ENCODE peak calls at places on chromosomes 1 and 21, in six cellular contexts. M is H54; G is AG04450; D is activated gamma-delta T cell treated with Interleukin-2 at 50 U/mL for 16 hours; N is neural crest cell; V is activated naive CD4-positive, alpha-beta T cell treated with anti-CD3 and anti-CD28 coated beads, Interleukin-2, amount 50 U/mL, for 16 hours. J is an unnamed sample.

GRCh38 chr1:98981917-98982513 is 22.6 kb downstream of the PLPPR5 start:
- DNase-seq in V (no peak), N (no peak), M (no peak), D (no peak), G (no peak), J (no peak)

GRCh38 chr1:119686661-119687060 is 25.1 kb upstream of the PHGDH start:
- DNase-seq in G (no peak), D (no peak), N (no peak), M (no peak), V (no peak), J (no peak)

GRCh38 chr21:20266369-20266710 is 731.9 kb upstream of the NCAM2 start:
- DNase-seq in M (no peak), G (no peak), N (no peak), D (no peak), V (no peak), J (no peak)

GRCh38 chr1:43247256-43247921 is 22.4 kb upstream of the TMEM125 start:
- DNase-seq in D (no peak), N (no peak), M (no peak), G (no peak), V (no peak), J (no peak)

GRCh38 chr1:25874209-25874608 is 1.3 kb downstream of the PAQR7 start:
- DNase-seq in M (no peak), G (no peak), N (no peak), D (no peak), V (no peak), J (no peak)

GRCh38 chr1:40704817-40705733 is 13.6 kb downstream of the NFYC start:
- DNase-seq in V (no peak), N (no peak), M (no peak), G (no peak), D (no peak), J (no peak)

GRCh38 chr1:218460367-218460766 is 115.2 kb downstream of the TGFB2 start:
- DNase-seq in M (no peak), N (no peak), V (no peak), D (no peak), G (no peak), J (peak)

GRCh38 chr21:42665484-42665883 is 12.1 kb downstream of the PDE9A start:
- DNase-seq in G (no peak), N (no peak), D (no peak), V (no peak), M (no peak), J (no peak)

GRCh38 chr1:7373936-7374760 is 396.9 kb upstream of the VAMP3 start:
- DNase-seq in N (no peak), V (no peak), D (no peak), G (no peak), M (no peak), J (no peak)

GRCh38 chr1:31007462-31007991 is 58.0 kb downstream of the PUM1 start:
- DNase-seq in G (peak), M (no peak), V (no peak), N (no peak), D (no peak), J (no peak)

GRCh38 chr1:41645062-41645461 is 160.6 kb upstream of the EDN2 start:
- DNase-seq in D (no peak), M (no peak), V (no peak), G (no peak), N (no peak), J (no peak)

GRCh38 chr1:89274431-89274857 is 1.8 kb upstream of the GBP5 start:
- DNase-seq in D (no peak), M (no peak), N (no peak), G (no peak), V (no peak), J (no peak)

GRCh38 chr1:70103770-70104169 is 101.6 kb downstream of the LRRC40 start:
- DNase-seq in V (no peak), N (no peak), M (no peak), G (no peak), D (no peak), J (no peak)

GRCh38 chr1:117029690-117030089 is 28.1 kb downstream of the CD101 start:
- DNase-seq in N (no peak), M (no peak), V (no peak), G (no peak), D (no peak), J (no peak)

GRCh38 chr1:62415687-62416086 is 21.2 kb upstream of the USP1 start:
- DNase-seq in G (no peak), V (no peak), M (no peak), N (no peak), D (no peak), J (no peak)

GRCh38 chr1:47942238-47942629 is 55.0 kb downstream of the TRABD2B start:
- DNase-seq in M (no peak), D (no peak), N (no peak), V (no peak), G (no peak), J (no peak)

GRCh38 chr1:65260851-65261473 is 48.4 kb upstream of the DNAJC6 start:
- DNase-seq in V (no peak), N (no peak), D (no peak), M (peak), G (no peak), J (peak)

GRCh38 chr1:215710340-215710971 is 143.4 kb downstream of the KCTD3 start:
- DNase-seq in N (peak), G (no peak), M (peak), D (no peak), V (no peak), J (peak)

GRCh38 chr1:37486680-37487618 is 12.6 kb downstream of the ZC3H12A start:
- DNase-seq in V (peak), M (no peak), N (peak), D (peak), G (no peak), J (peak)

GRCh38 chr1:182384387-182384960 is 7.1 kb downstream of the GLUL start:
- DNase-seq in G (no peak), V (no peak), M (no peak), D (no peak), N (no peak), J (no peak)

GRCh38 chr1:39214021-39214713 is 9.7 kb downstream of the MACF1 start:
- DNase-seq in D (no peak), V (no peak), M (no peak), N (no peak), G (no peak), J (no peak)